ENCODE peak calls at places on chromosomes 13 and 19, in four cellular contexts. One of them, this sample, is unnamed.

GRCh38 chr13:25777509-25777908 is 274.3 kb downstream of the SHISA2 start:
- DNase-seq in PC-9: no peak
- DNase-seq in body of pancreas: no peak
- DNase-seq in pancreas: no peak
- DNase-seq in this sample: no peak

GRCh38 chr19:37999309-38000213 is 92.6 kb downstream of the SIPA1L3 start:
- DNase-seq in PC-9: no peak
- DNase-seq in body of pancreas: no peak
- DNase-seq in pancreas: no peak
- DNase-seq in this sample: no peak

GRCh38 chr13:52034616-52035226 is 10.2 kb downstream of the UTP14C start:
- DNase-seq in PC-9: no peak
- DNase-seq in body of pancreas: no peak
- DNase-seq in pancreas: no peak
- DNase-seq in this sample: no peak

GRCh38 chr13:98575009-98575866 is 1.7 kb downstream of the STK24 start:
- DNase-seq in PC-9: no peak
- DNase-seq in body of pancreas: no peak
- DNase-seq in pancreas: no peak
- DNase-seq in this sample: no peak

GRCh38 chr13:73272831-73273230 is 214.0 kb downstream of the KLF5 start:
- DNase-seq in PC-9: no peak
- DNase-seq in body of pancreas: no peak
- DNase-seq in pancreas: no peak
- DNase-seq in this sample: no peak

GRCh38 chr19:11453468-11454341 is 18.3 kb downstream of the PRKCSH start:
- DNase-seq in PC-9: no peak
- DNase-seq in body of pancreas: no peak
- DNase-seq in pancreas: no peak
- DNase-seq in this sample: no peak

GRCh38 chr13:97068146-97068545 is 73.9 kb upstream of the OXGR1 start:
- DNase-seq in PC-9: no peak
- DNase-seq in body of pancreas: no peak
- DNase-seq in pancreas: no peak
- DNase-seq in this sample: no peak

GRCh38 chr13:31918707-31919106 is 112.9 kb upstream of the FRY start:
- DNase-seq in PC-9: no peak
- DNase-seq in body of pancreas: no peak
- DNase-seq in pancreas: no peak
- DNase-seq in this sample: no peak

GRCh38 chr19:29841559-29842367 is 30.0 kb downstream of the CCNE1 start:
- DNase-seq in PC-9: peak
- DNase-seq in body of pancreas: no peak
- DNase-seq in pancreas: no peak
- DNase-seq in this sample: no peak

GRCh38 chr13:108176685-108177274 is 38.6 kb downstream of the LIG4 start:
- DNase-seq in PC-9: peak
- DNase-seq in body of pancreas: peak
- DNase-seq in pancreas: no peak
- DNase-seq in this sample: no peak

GRCh38 chr19:43524922-43525835 is 1.8 kb downstream of the ETHE1 start:
- DNase-seq in PC-9: peak
- DNase-seq in body of pancreas: peak
- DNase-seq in pancreas: peak
- DNase-seq in this sample: no peak

GRCh38 chr13:113405481-113406300 is 41.8 kb upstream of the GRTP1 start:
- DNase-seq in PC-9: no peak
- DNase-seq in body of pancreas: no peak
- DNase-seq in pancreas: no peak
- DNase-seq in this sample: peak

GRCh38 chr13:89363144-89363543 is 1692.0 kb downstream of the SLITRK5 start:
- DNase-seq in PC-9: no peak
- DNase-seq in body of pancreas: no peak
- DNase-seq in pancreas: no peak
- DNase-seq in this sample: no peak

GRCh38 chr13:37225414-37226047 is 120.1 kb upstream of the CSNK1A1L start:
- DNase-seq in PC-9: no peak
- DNase-seq in body of pancreas: no peak
- DNase-seq in pancreas: no peak
- DNase-seq in this sample: no peak

GRCh38 chr13:49653478-49653877 is 25.2 kb downstream of the ARL11 start:
- DNase-seq in PC-9: no peak
- DNase-seq in body of pancreas: no peak
- DNase-seq in pancreas: no peak
- DNase-seq in this sample: no peak

GRCh38 chr19:8640402-8641004 is 10.1 kb downstream of the NFILZ start:
- DNase-seq in PC-9: no peak
- DNase-seq in body of pancreas: no peak
- DNase-seq in pancreas: peak
- DNase-seq in this sample: no peak

GRCh38 chr13:50812242-50812641 is 31.2 kb downstream of the DLEU7 start:
- DNase-seq in PC-9: no peak
- DNase-seq in body of pancreas: no peak
- DNase-seq in pancreas: no peak
- DNase-seq in this sample: no peak

GRCh38 chr19:15508035-15508710 is at the start of gene CYP4F22:
- DNase-seq in PC-9: no peak
- DNase-seq in body of pancreas: no peak
- DNase-seq in pancreas: no peak
- DNase-seq in this sample: no peak

GRCh38 chr13:32403108-32403507 is 24.8 kb downstream of the N4BP2L1 start:
- DNase-seq in PC-9: no peak
- DNase-seq in body of pancreas: no peak
- DNase-seq in pancreas: no peak
- DNase-seq in this sample: no peak

GRCh38 chr19:5515737-5516136 is 52.0 kb downstream of the TINCR start:
- DNase-seq in PC-9: no peak
- DNase-seq in body of pancreas: no peak
- DNase-seq in pancreas: no peak
- DNase-seq in this sample: no peak
- TF ChIP-seq CTCF in PC-9: no peak
- TF ChIP-seq CTCF in body of pancreas: no peak
- TF ChIP-seq CTCF in pancreas: no peak
- TF ChIP-seq CTCF in this sample: no peak

GRCh38 chr19:1481893-1482360 is 2.9 kb upstream of the C19orf25 start:
- DNase-seq in PC-9: no peak
- DNase-seq in body of pancreas: no peak
- DNase-seq in pancreas: no peak
- DNase-seq in this sample: no peak
- TF ChIP-seq CTCF in PC-9: no peak
- TF ChIP-seq CTCF in body of pancreas: no peak
- TF ChIP-seq CTCF in pancreas: no peak
- TF ChIP-seq CTCF in this sample: no peak

DNA sequence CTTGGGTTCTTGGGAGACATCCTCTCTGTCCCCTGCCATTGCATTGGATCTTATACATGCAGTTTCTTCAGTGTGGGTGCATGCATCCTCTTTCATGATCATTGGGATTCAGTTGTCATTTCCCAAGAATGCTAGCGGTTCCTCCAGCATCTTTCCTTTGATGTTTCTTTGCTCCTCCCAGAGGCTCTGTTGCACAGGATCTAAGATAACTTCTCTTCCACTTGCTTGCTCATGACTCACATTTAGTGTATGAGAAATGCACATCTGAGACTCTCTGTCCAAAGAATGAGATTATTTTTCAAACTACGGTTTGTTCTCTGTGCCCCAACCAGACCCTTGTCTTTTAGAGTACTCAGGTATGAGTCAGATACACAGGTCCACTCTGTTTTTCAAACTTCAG is 197.1 kb downstream of the NDFIP2 start:
- DNase-seq in PC-9: no peak
- DNase-seq in body of pancreas: no peak
- DNase-seq in pancreas: no peak
- DNase-seq in this sample: no peak
- TF ChIP-seq CTCF in PC-9: no peak
- TF ChIP-seq CTCF in body of pancreas: no peak
- TF ChIP-seq CTCF in pancreas: no peak
- TF ChIP-seq CTCF in this sample: no peak

GRCh38 chr19:51016798-51017683 is 2.5 kb downstream of the KLK10 start:
- DNase-seq in PC-9: peak
- DNase-seq in body of pancreas: peak
- DNase-seq in pancreas: peak
- DNase-seq in this sample: peak
- TF ChIP-seq CTCF in PC-9: peak
- TF ChIP-seq CTCF in body of pancreas: peak
- TF ChIP-seq CTCF in pancreas: peak
- TF ChIP-seq CTCF in this sample: peak

GRCh38 chr13:23969672-23970071 is 72.4 kb upstream of the C1QTNF9B start:
- DNase-seq in PC-9: no peak
- DNase-seq in body of pancreas: no peak
- DNase-seq in pancreas: no peak
- DNase-seq in this sample: no peak

GRCh38 chr13:23965346-23965745 is 68.0 kb upstream of the C1QTNF9B start:
- DNase-seq in PC-9: no peak
- DNase-seq in body of pancreas: no peak
- DNase-seq in pancreas: no peak
- DNase-seq in this sample: no peak

GRCh38 chr13:23966221-23966690 is 69.0 kb upstream of the C1QTNF9B start:
- DNase-seq in PC-9: no peak
- DNase-seq in body of pancreas: no peak
- DNase-seq in pancreas: no peak
- DNase-seq in this sample: no peak

GRCh38 chr13:23963947-23964346 is 66.6 kb upstream of the C1QTNF9B start:
- DNase-seq in PC-9: no peak
- DNase-seq in body of pancreas: no peak
- DNase-seq in pancreas: no peak
- DNase-seq in this sample: no peak

GRCh38 chr13:23966691-23967615 is 69.7 kb upstream of the C1QTNF9B start:
- DNase-seq in PC-9: no peak
- DNase-seq in body of pancreas: no peak
- DNase-seq in pancreas: no peak
- DNase-seq in this sample: no peak
- TF ChIP-seq CTCF in PC-9: no peak
- TF ChIP-seq CTCF in body of pancreas: no peak
- TF ChIP-seq CTCF in pancreas: no peak
- TF ChIP-seq CTCF in this sample: no peak

DNA sequence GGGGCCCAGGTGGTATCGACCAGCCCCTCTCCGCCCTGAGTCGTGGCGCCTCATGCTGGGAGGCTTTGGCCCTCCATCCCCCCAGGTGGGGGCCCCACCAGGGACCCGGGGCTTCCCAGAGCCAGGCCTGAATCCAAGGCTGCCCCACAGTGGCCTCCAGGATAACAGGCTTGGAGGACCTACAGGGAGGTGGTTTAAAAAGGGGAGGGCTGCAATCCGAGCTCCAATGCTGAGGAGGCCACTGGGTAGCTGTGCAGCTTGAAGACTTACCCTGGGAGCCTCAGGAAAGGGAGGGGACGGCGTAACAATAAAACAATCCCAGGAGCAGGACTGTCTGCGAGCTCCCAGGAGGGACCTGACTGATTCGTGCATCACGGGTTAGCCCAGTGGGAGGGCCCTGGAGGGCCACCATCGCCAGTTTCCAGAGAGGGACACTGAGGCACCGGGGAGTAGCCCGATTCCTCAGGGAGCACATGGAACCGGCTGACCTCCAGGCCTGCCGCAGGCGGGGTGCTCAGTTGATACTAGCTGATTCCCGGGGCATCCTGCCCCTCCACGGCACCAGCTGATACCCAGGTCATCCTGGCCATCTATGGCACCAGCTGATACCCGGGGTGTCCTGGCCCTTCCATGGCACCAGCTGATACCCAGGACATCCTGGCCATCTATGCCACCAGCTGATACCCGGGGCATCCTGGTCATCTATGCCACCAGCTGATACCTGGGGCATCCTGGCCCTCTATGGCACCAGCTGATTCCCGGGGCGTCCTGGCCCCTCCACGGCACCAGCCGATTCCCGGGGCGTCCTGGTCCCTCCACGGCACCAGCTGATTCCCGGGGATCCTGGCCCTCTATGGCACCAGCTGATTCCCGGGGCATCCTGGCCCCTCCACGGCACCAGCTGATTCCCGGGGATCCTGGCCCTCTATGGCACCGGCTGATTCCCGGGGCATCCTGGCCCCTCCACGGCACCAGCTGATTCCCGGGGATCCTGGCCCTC is 3.7 kb upstream of the C2CD4C start:
- DNase-seq in PC-9: no peak
- DNase-seq in body of pancreas: no peak
- DNase-seq in pancreas: no peak
- DNase-seq in this sample: peak
- TF ChIP-seq CTCF in PC-9: no peak
- TF ChIP-seq CTCF in body of pancreas: no peak
- TF ChIP-seq CTCF in pancreas: no peak
- TF ChIP-seq CTCF in this sample: no peak

DNA sequence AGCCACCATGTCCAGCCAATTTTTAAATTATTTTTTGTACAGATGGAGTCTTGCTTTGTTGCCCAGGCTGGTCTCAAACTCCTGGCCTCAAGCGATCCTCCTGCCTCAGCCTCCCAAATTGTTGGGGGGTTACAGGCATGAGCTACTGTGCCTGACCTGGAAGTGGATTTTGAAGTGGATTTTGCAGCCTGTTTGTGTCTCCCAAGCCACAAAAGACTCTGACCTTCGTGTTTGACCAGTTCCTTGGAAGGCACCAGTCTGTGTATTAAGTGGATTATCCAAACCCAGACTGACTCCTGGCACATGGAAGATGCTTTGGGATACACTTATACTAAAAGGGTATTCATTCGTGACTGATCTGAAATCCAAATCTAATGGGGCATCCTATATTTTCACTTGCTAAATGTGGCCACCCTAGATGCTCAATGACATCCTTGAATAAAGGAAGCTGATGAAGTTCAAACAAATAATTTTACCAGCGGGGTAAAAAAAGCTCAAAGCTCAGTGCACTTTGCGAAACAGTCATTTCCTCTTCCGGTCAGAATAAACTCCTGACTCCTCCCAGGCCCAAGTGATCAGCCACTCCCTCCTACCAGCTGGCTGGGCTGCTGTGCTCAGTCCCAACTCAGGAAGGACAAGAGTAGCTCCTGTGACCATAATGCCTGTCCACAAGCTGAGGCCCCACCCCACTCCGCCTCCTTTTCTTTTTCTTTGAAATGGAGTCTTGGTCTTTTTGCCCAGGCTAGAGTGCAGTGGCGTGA is 32.6 kb upstream of the GATAD2A start:
- DNase-seq in PC-9: peak
- DNase-seq in body of pancreas: no peak
- DNase-seq in pancreas: peak
- DNase-seq in this sample: no peak
- TF ChIP-seq CTCF in PC-9: no peak
- TF ChIP-seq CTCF in body of pancreas: no peak
- TF ChIP-seq CTCF in pancreas: no peak
- TF ChIP-seq CTCF in this sample: no peak

GRCh38 chr19:53537523-53538377 is at the start of gene ZNF331:
- DNase-seq in PC-9: peak
- DNase-seq in body of pancreas: peak
- DNase-seq in pancreas: peak
- DNase-seq in this sample: peak
- TF ChIP-seq CTCF in PC-9: no peak
- TF ChIP-seq CTCF in body of pancreas: peak
- TF ChIP-seq CTCF in pancreas: no peak
- TF ChIP-seq CTCF in this sample: no peak

DNA sequence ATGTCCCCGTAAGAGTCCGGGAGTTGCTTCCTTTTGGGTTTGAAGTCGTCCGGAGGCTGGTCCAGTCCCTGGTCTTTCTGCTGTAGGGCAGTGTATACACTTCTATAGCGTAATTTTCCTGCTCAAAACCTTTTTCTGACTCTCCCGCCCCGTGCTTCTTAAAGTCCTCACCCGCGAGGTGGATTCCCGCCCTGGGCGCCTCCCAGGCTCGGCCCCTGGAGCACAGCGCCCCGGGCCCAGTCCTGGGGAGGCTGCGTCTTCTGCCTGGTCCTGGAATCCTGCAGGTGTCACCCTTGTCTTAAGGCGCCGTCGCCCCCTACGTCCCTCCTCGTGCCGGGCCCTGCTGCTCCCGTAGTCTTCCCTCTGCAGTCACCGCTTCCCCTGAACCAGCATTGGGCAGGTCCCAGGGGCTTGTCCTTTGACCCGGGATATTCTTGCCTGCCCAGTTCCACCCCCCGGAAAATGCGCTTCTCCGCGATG is 34.4 kb upstream of the ZNF808 start:
- DNase-seq in PC-9: no peak
- DNase-seq in body of pancreas: no peak
- DNase-seq in pancreas: no peak
- DNase-seq in this sample: peak
- TF ChIP-seq CTCF in PC-9: no peak
- TF ChIP-seq CTCF in body of pancreas: no peak
- TF ChIP-seq CTCF in pancreas: no peak
- TF ChIP-seq CTCF in this sample: no peak